ENCODE peak calls at places on chromosomes 7 and 10, in nine cellular contexts. E is HFFc6; O is fibroblast of the aortic adventitia; J is stomach; U is NB4; N is nephron progenitor cell; X is fibroblast of mammary gland; B is CD4-positive, alpha-beta T cell; A is endothelial cell. K is an unnamed sample.

GRCh38 chr10:123249894-123250293 is 95.7 kb downstream of the BUB3 start:
- DNase-seq in O (peak), E (no peak), U (no peak), X (peak), B (no peak), A (no peak), N (no peak), J (no peak), K (no peak)

GRCh38 chr10:118594392-118595063 is 920 bp downstream of the PRLHR start:
- DNase-seq in J (no peak), N (peak), A (peak), E (no peak), B (peak), U (no peak), X (peak), O (peak), K (peak)

GRCh38 chr10:60963441-60964256 is 19.7 kb upstream of the RHOBTB1 start:
- DNase-seq in N (no peak), U (no peak), A (no peak), J (no peak), X (peak), E (peak), O (peak), B (no peak), K (no peak)

GRCh38 chr10:112695539-112695938 is 248.5 kb downstream of the VTI1A start:
- DNase-seq in A (no peak), B (no peak), J (no peak), X (no peak), E (no peak), N (no peak), O (no peak), U (no peak), K (no peak)

GRCh38 chr10:22363305-22363704 is 18.0 kb downstream of the SPAG6 start:
- DNase-seq in J (no peak), A (no peak), X (no peak), B (no peak), N (no peak), E (no peak), U (no peak), O (no peak), K (no peak)

GRCh38 chr10:30284860-30285594 is 64.1 kb downstream of the MTPAP start:
- DNase-seq in B (no peak), E (peak), U (peak), N (no peak), J (no peak), X (peak), O (peak), A (peak), K (peak)

GRCh38 chr10:96987842-96988175 is 155.7 kb downstream of the LCOR start:
- DNase-seq in N (no peak), U (no peak), B (no peak), X (peak), A (no peak), E (peak), J (no peak), O (no peak), K (no peak)

GRCh38 chr10:93274419-93274818 is 200.7 kb downstream of the CYP26A1 start:
- DNase-seq in B (no peak), E (no peak), A (no peak), J (no peak), U (no peak), O (no peak), N (no peak), X (no peak), K (no peak)

GRCh38 chr7:54672519-54672918 is 86.5 kb downstream of the SEC61G start:
- DNase-seq in J (no peak), X (no peak), E (no peak), N (no peak), A (no peak), U (no peak), O (no peak), B (no peak), K (no peak)

GRCh38 chr7:3897430-3898385 is 596.7 kb downstream of the SDK1 start:
- DNase-seq in B (peak), U (peak), E (peak), J (peak), X (peak), N (peak), O (peak), A (peak), K (peak)

GRCh38 chr7:100826546-100827329 is 585 bp downstream of the EPHB4 start:
- DNase-seq in N (peak), U (no peak), O (no peak), E (no peak), B (no peak), A (no peak), J (no peak), X (no peak), K (no peak)

GRCh38 chr7:100825215-100825671 is 2.1 kb downstream of the EPHB4 start:
- DNase-seq in E (no peak), B (no peak), U (no peak), A (peak), O (peak), N (peak), X (no peak), J (no peak), K (no peak)

GRCh38 chr7:100829150-100829716 is 1.9 kb upstream of the EPHB4 start:
- DNase-seq in J (peak), U (no peak), O (no peak), B (no peak), E (no peak), N (no peak), A (peak), X (no peak), K (peak)

GRCh38 chr7:100825760-100826545 is 1.4 kb downstream of the EPHB4 start:
- DNase-seq in N (no peak), E (peak), X (peak), U (peak), J (no peak), O (peak), B (no peak), A (no peak), K (no peak)

DNA sequence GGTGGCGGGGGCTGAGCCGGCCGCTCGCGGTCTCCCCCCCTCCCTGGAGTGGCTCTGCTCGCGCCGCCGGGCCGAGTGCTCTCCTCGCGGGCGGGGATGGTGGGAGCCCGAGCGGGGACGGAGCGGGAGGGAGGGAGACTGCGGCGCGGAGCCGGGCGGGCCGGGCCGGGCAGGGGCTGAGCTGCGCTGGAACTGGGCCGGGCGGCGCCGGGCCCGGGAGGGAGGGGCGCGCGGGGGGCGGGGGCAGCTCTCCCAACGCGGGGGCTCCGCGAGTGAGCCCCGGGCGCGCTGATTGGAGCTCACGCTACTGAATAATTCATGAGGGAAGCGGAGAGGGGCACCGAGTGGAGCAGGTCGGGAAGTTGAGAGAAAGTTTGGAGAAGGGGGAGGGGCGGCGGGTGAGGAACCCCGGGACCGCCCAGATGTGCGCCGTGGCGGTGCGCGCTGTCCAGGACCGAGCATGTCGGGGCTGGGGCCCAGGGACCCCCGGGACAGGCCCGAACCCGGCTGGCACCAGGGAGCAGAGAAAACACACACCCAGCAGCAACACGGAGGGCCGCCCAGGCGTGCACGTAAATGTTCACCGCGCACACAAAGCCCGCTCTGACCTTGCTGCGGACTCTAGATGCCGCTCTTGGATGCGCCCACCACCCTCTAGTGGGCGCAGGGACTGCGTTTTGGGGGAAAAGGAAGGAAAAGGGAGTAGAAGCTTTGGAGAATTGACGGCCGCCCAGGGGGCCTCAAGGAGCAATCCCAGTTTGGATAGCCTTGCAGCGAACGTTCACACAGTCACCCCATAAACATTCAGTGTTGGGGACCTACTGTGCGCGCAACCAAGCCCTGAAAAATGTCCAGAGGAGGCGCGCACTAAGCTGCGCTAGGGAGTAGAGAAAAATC is at the start of gene EPHB4:
- DNase-seq in X (peak), B (no peak), J (peak), U (peak), O (peak), E (peak), N (peak), A (peak), K (peak)
- TF ChIP-seq CTCF in X (peak), B (no peak), J (no peak), U (peak), O (peak), E (peak), N (peak), A (peak), K (no peak)

DNA sequence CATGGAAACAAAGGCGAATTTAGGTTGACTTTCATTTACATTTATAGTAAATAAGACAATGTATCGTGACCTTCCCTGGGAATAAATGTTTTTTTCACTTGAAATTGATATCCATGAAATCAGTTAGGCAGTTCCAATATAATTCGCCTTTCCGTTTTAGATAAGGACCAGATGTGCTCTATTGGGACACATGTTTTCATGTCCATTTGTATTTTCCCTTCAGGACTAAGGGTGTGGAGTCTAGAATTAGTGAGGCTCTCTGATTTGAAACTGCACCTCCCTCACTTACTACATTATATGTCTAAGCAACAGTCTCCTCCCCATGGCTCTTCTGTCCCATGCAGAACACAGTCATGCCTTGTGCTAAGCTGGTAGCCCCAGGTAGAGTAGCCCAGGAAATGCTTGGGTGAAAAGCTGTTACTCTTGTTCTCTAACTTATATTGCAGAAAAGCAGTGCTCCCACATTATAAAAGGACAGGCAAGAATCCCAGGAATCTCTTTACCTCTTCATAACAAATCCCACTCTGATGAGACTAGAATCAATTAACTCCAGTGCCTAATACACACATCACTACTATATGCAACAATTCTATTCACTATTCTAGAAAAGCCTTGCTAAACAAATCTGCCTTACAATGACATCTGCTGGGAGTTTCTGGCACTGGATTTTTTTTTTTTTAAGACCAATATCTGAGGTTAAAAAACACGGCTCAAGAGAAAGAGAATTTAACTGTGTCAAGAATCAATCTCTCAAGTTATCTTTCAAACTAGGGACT is 293.9 kb downstream of the SNX13 start:
- DNase-seq in J (no peak), U (peak), E (peak), A (no peak), O (peak), B (no peak), X (peak), N (no peak), K (no peak)
- TF ChIP-seq CTCF in J (no peak), U (no peak), E (peak), A (no peak), O (peak), B (no peak), X (peak), N (no peak), K (no peak)

GRCh38 chr10:13517675-13518074 is 11.1 kb downstream of the BEND7 start:
- DNase-seq in X (no peak), B (no peak), O (no peak), E (no peak), J (no peak), A (no peak), N (no peak), U (no peak), K (no peak)

GRCh38 chr10:13520194-13520593 is 8.6 kb downstream of the BEND7 start:
- DNase-seq in E (no peak), B (no peak), X (no peak), O (no peak), N (no peak), A (no peak), J (no peak), U (no peak), K (no peak)

GRCh38 chr10:13516176-13516575 is 12.6 kb downstream of the BEND7 start:
- DNase-seq in U (no peak), J (no peak), N (no peak), X (no peak), O (no peak), E (no peak), B (no peak), A (no peak), K (no peak)

GRCh38 chr10:13515467-13515866 is 13.3 kb downstream of the BEND7 start:
- DNase-seq in X (no peak), E (no peak), O (no peak), N (peak), A (no peak), B (no peak), U (no peak), J (no peak), K (no peak)

DNA sequence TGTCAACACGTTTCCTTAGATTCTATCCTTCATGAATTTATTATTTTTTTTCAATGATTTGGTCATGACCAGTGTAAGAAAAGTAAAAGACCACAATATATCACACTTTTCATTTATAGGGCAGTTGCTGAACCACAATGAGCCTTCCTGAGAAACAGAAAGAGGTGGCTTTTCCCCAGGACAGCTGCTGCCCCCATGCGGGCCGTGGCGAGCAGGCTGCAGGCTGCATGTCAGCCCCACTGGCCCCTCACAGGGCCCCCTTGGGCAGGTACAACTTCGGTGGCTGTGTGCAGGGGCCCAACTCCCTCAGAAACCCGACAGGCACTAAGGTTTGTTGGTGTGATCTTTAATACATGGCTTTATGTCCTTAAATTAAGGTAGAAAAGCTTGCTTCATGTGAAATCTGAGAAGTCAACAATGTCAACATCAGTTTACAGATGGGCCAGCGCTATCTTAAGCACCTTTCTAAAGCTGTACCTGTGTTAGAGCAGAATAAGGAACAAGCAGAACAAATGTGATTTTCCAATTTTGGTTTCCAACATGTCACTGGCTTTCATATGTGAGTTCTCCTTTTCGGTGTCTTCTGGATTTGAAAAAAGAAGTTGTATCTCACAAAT is 10.6 kb downstream of the BEND7 start:
- DNase-seq in X (no peak), B (no peak), N (peak), A (peak), O (no peak), U (no peak), E (no peak), J (no peak), K (peak)
- TF ChIP-seq CTCF in X (no peak), B (no peak), N (peak), A (no peak), O (peak), U (no peak), E (peak), J (peak), K (peak)

DNA sequence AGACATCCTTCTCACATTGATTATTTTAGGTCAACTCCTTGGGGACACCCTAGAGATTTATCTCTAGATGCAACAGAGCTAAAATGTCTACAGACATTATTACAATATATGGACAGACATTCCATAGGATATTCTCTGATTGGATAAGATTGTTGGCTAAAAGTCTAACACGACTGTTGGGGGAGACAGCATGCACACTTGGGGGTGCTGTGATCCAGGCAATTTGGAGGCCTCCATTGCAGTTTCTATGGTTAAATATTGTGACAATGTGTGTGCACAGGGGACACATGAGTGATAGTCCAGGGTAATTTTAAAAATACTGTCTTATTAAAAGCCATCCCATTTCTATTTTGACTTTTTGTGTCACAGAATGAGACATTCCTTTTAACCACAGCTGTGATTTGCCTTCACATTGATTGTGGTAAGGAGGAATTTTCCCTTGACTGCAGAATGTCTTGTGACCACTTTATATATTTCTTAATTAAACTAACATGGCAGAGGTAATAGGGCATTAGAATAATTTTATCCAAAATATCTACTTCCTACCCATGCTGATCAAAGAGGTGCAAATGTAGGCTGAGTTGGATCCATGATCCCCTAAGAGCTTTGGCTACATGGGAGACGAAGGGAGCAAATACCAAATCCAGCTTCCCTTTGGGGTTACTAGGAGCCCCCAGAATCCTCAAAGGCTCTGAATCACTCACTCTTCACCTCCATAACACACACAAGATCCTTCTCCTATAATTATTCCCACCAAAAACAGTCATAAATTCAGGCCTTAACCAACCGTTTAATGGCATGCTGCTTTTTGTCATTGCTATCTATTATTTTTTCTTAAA is 7.3 kb downstream of the TFPI2 start:
- DNase-seq in X (no peak), B (no peak), O (no peak), J (no peak), A (no peak), E (no peak), N (no peak), U (no peak), K (no peak)
- TF ChIP-seq CTCF in X (no peak), B (no peak), O (no peak), J (no peak), A (no peak), E (no peak), N (no peak), U (no peak), K (no peak)

DNA sequence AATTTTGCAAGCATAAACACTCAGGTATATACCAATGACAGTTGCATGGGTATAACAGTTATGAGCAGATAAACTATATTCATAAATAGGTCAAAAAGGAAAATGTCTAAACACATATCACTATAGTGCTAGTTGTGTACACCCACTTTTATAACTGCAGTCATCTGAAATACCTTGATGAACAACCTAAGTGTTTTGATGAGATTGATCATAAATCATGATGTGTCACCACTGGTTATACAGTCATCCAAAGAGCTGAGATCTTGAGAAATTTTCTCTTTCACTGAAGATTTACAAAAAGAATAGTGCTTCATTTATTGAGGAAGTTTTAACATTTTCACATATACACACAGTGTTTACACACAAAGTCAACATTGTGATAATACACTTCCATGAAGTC is 78.6 kb upstream of the SLC25A13 start:
- DNase-seq in J (no peak), U (no peak), E (no peak), A (no peak), N (no peak), B (no peak), X (peak), O (no peak), K (no peak)
- TF ChIP-seq CTCF in J (no peak), U (no peak), E (no peak), A (no peak), N (no peak), B (no peak), X (no peak), O (no peak), K (no peak)